ENCODE peak calls at places on chromosomes 12 and 14, in seven cellular contexts. U is body of pancreas, M is epithelial cell of proximal tubule, G is kidney epithelial cell, H is ascending aorta, F is fibroblast of pulmonary artery, Y is fibroblast of lung. C is an unnamed sample.

GRCh38 chr12:122072031-122072970 is 6.3 kb upstream of the MLXIP start:
- DNase-seq in U (peak; percentile 44), M (peak; percentile 80), G (no peak), H (no peak), F (peak; percentile 95), Y (peak; percentile 94), C (peak; percentile 94)

GRCh38 chr14:57390806-57391562 is 598 bp downstream of the NAA30 start:
- DNase-seq in U (peak; percentile 36), M (no peak), G (no peak), H (peak; percentile 9), F (no peak), Y (peak; percentile 50), C (peak; percentile 38)

GRCh38 chr12:104494137-104494815 is 37.5 kb downstream of the CHST11 start:
- DNase-seq in U (no peak), M (no peak), G (no peak), H (no peak), F (peak; percentile 49), Y (peak; percentile 40), C (no peak)

GRCh38 chr14:34554540-34555250 is 15.2 kb upstream of the EAPP start:
- DNase-seq in U (no peak), M (no peak), G (no peak), H (no peak), F (no peak), Y (no peak), C (peak; percentile 12)

GRCh38 chr14:105852378-105853088 is 326.1 kb downstream of the TMEM121 start:
- DNase-seq in U (peak; percentile 6), M (no peak), G (no peak), H (no peak), F (no peak), Y (no peak), C (no peak)

GRCh38 chr12:121241203-121241970 is 31.5 kb downstream of the P2RX4 start:
- DNase-seq in U (no peak), M (no peak), G (no peak), H (no peak), F (peak; percentile 3), Y (no peak), C (no peak)

GRCh38 chr14:23631702-23632460 is 4.3 kb upstream of the DHRS2 start:
- DNase-seq in U (peak; percentile 85), M (peak; percentile 16), G (peak; percentile 25), H (no peak), F (peak; percentile 85), Y (peak; percentile 35), C (peak; percentile 91)

GRCh38 chr12:75650989-75651695 is 139.7 kb upstream of the KRR1 start:
- DNase-seq in U (no peak), M (no peak), G (no peak), H (no peak), F (peak; percentile 59), Y (peak; percentile 94), C (peak; percentile 14)

GRCh38 chr12:47397664-47398281 is 308.1 kb downstream of the RPAP3 start:
- DNase-seq in U (no peak), M (no peak), G (no peak), H (no peak), F (peak; percentile 88), Y (peak; percentile 81), C (peak; percentile 77)

GRCh38 chr14:85752179-85752578 is 222.2 kb downstream of the FLRT2 start:
- DNase-seq in U (no peak), M (no peak), G (no peak), H (no peak), F (peak; percentile 9), Y (no peak), C (peak; percentile 17)

GRCh38 chr12:28963554-28963953 is 185.5 kb upstream of the FAR2 start:
- DNase-seq in U (no peak), M (no peak), G (no peak), H (no peak), F (peak; percentile 66), Y (peak; percentile 45), C (peak; percentile 49)

GRCh38 chr12:130765186-130765659 is 49.1 kb upstream of the RIMBP2 start:
- DNase-seq in U (no peak), M (no peak), G (no peak), H (no peak), F (peak; percentile 24), Y (peak; percentile 33), C (peak; percentile 30)

GRCh38 chr12:53575502-53576264 is 50.5 kb downstream of the ATF7 start:
- DNase-seq in U (no peak), M (no peak), G (no peak), H (no peak), F (peak; percentile 83), Y (peak; percentile 75), C (peak; percentile 91)

GRCh38 chr12:132439333-132439904 is 50.5 kb upstream of the FBRSL1 start:
- DNase-seq in U (no peak), M (no peak), G (no peak), H (no peak), F (no peak), Y (no peak), C (no peak)

GRCh38 chr12:70617450-70617849 is 19.8 kb downstream of the PTPRB start:
- DNase-seq in U (no peak), M (no peak), G (no peak), H (no peak), F (no peak), Y (no peak), C (no peak)

GRCh38 chr12:92396647-92397258 is 251.1 kb upstream of the BTG1 start:
- DNase-seq in U (no peak), M (peak; percentile 56), G (peak; percentile 31), H (no peak), F (peak; percentile 27), Y (peak; percentile 69), C (peak; percentile 61)

GRCh38 chr12:88973998-88974397 is 378.3 kb downstream of the DUSP6 start:
- DNase-seq in U (no peak), M (no peak), G (no peak), H (no peak), F (no peak), Y (no peak), C (no peak)

GRCh38 chr12:95339086-95339788 is 121.6 kb downstream of the VEZT start:
- DNase-seq in U (no peak), M (no peak), G (no peak), H (no peak), F (no peak), Y (no peak), C (no peak)

GRCh38 chr12:23906329-23906728 is 43.1 kb downstream of the SOX5 start:
- DNase-seq in U (no peak), M (no peak), G (peak; percentile 45), H (no peak), F (peak; percentile 55), Y (peak; percentile 95), C (no peak)

GRCh38 chr12:79424109-79424721 is 266.5 kb downstream of the PAWR start:
- DNase-seq in U (no peak), M (peak; percentile 96), G (peak; percentile 90), H (no peak), F (peak; percentile 95), Y (peak; percentile 97), C (peak; percentile 49)

GRCh38 chr12:85574291-85574690 is 261.9 kb downstream of the RASSF9 start:
- DNase-seq in U (no peak), M (no peak), G (no peak), H (no peak), F (no peak), Y (no peak), C (no peak)

GRCh38 chr14:24289649-24290283 is 9.8 kb downstream of the DHRS1 start:
- DNase-seq in U (no peak), M (no peak), G (no peak), H (no peak), F (no peak), Y (no peak), C (no peak)

GRCh38 chr12:10218021-10218420 is 5.3 kb downstream of the GABARAPL1 start:
- DNase-seq in U (no peak), M (no peak), G (no peak), H (no peak), F (no peak), Y (no peak), C (no peak)

GRCh38 chr12:72267974-72268373 is 4.2 kb upstream of the TRHDE start:
- DNase-seq in U (no peak), M (no peak), G (no peak), H (no peak), F (no peak), Y (peak; percentile 53), C (no peak)
- TF ChIP-seq CTCF in U (peak; percentile 29), M (peak; percentile 60), G (peak; percentile 47), H (no peak), F (peak; percentile 9), Y (peak; percentile 53), C (no peak)

GRCh38 chr14:26008290-26008689 is 589.5 kb downstream of the NOVA1 start:
- DNase-seq in U (no peak), M (no peak), G (no peak), H (no peak), F (peak; percentile 36), Y (no peak), C (no peak)
- TF ChIP-seq CTCF in U (no peak), M (peak; percentile 40), G (peak; percentile 25), H (no peak), F (peak; percentile 40), Y (peak; percentile 16), C (no peak)

GRCh38 chr12:125373375-125373774 is 308.1 kb downstream of the AACS start:
- DNase-seq in U (no peak), M (no peak), G (no peak), H (no peak), F (no peak), Y (no peak), C (no peak)
- TF ChIP-seq CTCF in U (no peak), M (no peak), G (no peak), H (no peak), F (no peak), Y (no peak), C (no peak)

GRCh38 chr14:50311974-50312733 is at the start of the genes DMAC2L and L2HGDH:
- DNase-seq in U (peak; percentile 93), M (no peak), G (peak; percentile 49), H (peak; percentile 71), F (peak; percentile 91), Y (peak; percentile 92), C (peak; percentile 97)

GRCh38 chr14:50312734-50313054 is 570 bp downstream of the DMAC2L start:
- DNase-seq in U (no peak), M (no peak), G (no peak), H (no peak), F (no peak), Y (no peak), C (no peak)

GRCh38 chr14:50310445-50310844 is 1.6 kb downstream of the L2HGDH start:
- DNase-seq in U (no peak), M (no peak), G (no peak), H (no peak), F (no peak), Y (no peak), C (no peak)

GRCh38 chr14:50308363-50308762 is 3.7 kb downstream of the L2HGDH start:
- DNase-seq in U (no peak), M (no peak), G (no peak), H (no peak), F (no peak), Y (peak; percentile 6), C (no peak)

DNA sequence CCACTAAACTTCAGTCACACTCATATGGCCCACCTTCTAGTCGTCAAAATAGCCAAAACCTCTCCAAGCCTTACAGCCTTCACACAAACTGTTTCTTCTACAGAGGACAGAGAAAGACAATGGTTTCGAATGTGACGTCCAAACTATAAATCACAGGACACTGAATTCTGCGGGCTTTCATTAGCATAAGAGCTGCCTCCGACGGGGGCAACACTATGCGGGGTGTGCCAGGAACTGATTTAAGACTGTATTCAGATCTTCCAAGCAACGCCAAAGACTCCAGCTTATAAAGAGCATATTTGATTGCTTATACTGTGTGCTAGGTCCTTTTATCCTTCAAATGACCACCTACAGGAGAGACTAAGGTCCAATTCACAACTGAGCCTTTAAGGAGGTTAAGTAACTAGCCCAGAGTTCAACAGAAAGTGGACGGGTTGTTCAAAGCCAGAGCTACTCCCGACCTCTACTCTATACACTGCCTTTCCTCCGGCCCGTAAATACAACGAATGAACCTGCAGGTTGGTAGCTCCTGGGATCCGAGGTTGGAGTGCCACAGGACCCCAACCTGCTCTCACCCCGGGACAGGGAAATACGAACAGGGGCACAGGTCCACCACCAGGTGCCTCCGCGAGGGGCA is 574 bp downstream of the L2HGDH start:
- DNase-seq in U (no peak), M (no peak), G (no peak), H (no peak), F (no peak), Y (no peak), C (no peak)
- TF ChIP-seq CTCF in U (peak; percentile 86), M (peak; percentile 55), G (no peak), H (peak; percentile 55), F (peak; percentile 34), Y (peak; percentile 37), C (peak; percentile 42)